ENCODE peak calls at places on chromosomes 13 and 19, in ten cellular contexts. K, J, U, X, Q, Y, T, B, R and A are unnamed samples.

GRCh38 chr19:9431475-9431874 is 3.9 kb downstream of the ZNF266 start:
- DNase-seq in Q (no peak), X (peak; percentile 53), U (no peak), T (peak; percentile 2), R (no peak), B (no peak), Y (peak; percentile 13), K (peak; percentile 27), J (peak; percentile 49), A (no peak)

GRCh38 chr19:5147074-5147970 is 178.4 kb downstream of the KDM4B start:
- DNase-seq in K (no peak), J (no peak), U (peak; percentile 68), Y (no peak), R (no peak), Q (no peak), X (no peak), B (no peak), T (no peak), A (no peak)

GRCh38 chr13:112063807-112064206 is 3.1 kb upstream of the SOX1 start:
- DNase-seq in T (no peak), Q (no peak), K (no peak), J (no peak), U (no peak), X (no peak), Y (no peak), R (no peak), B (no peak), A (no peak)

GRCh38 chr19:45693168-45693788 is 812 bp downstream of the QPCTL start:
- DNase-seq in J (peak; percentile 74), K (peak; percentile 90), B (peak; percentile 65), U (peak; percentile 93), R (peak; percentile 81), T (peak; percentile 89), X (peak; percentile 67), Y (peak; percentile 63), Q (peak; percentile 61), A (peak; percentile 28)

GRCh38 chr13:28558567-28558966 is 63.6 kb upstream of the FLT1 start:
- DNase-seq in B (no peak), J (peak; percentile 21), Y (no peak), Q (no peak), R (no peak), K (no peak), X (peak; percentile 29), U (no peak), T (no peak), A (no peak)

GRCh38 chr13:47334173-47334572 is 437.3 kb upstream of the HTR2A start:
- DNase-seq in T (peak; percentile 95), K (no peak), J (peak; percentile 59), U (no peak), R (peak; percentile 27), X (peak; percentile 99), Y (peak; percentile 98), B (no peak), Q (peak; percentile 96), A (peak; percentile 86)

GRCh38 chr13:48496271-48496670 is 36.6 kb downstream of the RCBTB2 start:
- DNase-seq in Y (no peak), K (no peak), U (no peak), T (no peak), B (peak; percentile 78), Q (no peak), R (no peak), X (no peak), J (no peak), A (no peak)

GRCh38 chr13:73275163-73275562 is 216.4 kb downstream of the KLF5 start:
- DNase-seq in U (no peak), T (no peak), R (no peak), J (no peak), X (no peak), Q (no peak), K (no peak), Y (no peak), B (no peak), A (no peak)

GRCh38 chr19:18683955-18684641 is 618 bp downstream of the CRTC1 start:
- DNase-seq in B (no peak), Y (no peak), T (no peak), X (no peak), R (no peak), U (no peak), J (no peak), Q (no peak), K (no peak), A (no peak)

GRCh38 chr19:18682807-18683108 is 722 bp upstream of the CRTC1 start:
- DNase-seq in U (no peak), K (no peak), B (no peak), R (no peak), X (no peak), Y (no peak), J (no peak), Q (no peak), T (no peak), A (no peak)

GRCh38 chr19:18685597-18686164 is 2.2 kb downstream of the CRTC1 start:
- DNase-seq in K (no peak), Y (no peak), J (peak; percentile 22), B (no peak), Q (peak; percentile 25), X (peak; percentile 7), R (no peak), T (peak; percentile 18), U (no peak), A (no peak)

GRCh38 chr19:18684642-18684993 is 1.1 kb downstream of the CRTC1 start:
- DNase-seq in K (no peak), U (no peak), B (no peak), X (no peak), Q (no peak), J (no peak), R (no peak), T (no peak), Y (no peak), A (no peak)

DNA sequence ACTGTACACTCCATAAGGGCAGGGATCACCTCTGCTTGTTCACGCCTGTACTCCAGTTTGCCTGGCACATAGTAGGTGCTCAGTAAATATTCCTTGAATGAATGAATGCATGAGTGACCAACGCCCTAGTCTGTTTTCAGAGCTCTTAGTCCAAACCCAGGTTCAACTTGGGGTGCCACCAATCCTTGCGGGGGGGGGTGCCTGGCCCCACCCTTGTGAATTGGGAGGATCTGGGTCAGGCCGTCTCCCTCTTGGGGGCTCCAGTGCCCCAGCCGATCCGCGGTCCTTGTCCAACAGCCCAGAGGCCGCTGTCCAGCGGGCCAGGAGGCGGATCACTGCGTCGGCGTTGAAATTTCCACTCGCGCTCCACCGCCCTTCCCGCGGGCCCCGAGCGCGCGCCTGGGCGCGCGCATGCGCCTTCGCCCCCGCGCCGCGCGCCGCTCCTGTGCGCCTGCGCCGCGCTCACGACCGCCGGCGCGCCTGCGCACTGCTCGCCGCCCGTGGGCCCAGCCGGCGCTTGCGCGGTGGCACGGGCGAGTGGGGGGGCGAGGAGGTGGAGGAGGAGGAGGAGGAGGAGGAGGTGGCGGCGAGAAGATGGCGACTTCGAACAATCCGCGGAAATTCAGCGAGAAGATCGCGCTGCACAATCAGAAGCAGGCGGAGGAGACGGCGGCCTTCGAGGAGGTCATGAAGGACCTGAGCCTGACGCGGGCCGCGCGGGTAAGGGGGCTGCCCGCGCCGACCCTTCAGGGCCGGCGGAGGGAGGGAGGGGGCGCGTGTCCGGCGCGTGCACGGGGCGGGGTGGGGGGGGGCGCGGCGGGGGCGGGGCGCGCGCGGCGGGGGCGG is at the start of gene CRTC1:
- DNase-seq in U (peak; percentile 96), Q (peak; percentile 77), X (peak; percentile 77), Y (peak; percentile 85), J (peak; percentile 91), R (peak; percentile 88), K (peak; percentile 90), B (peak; percentile 87), T (peak; percentile 95), A (peak; percentile 59)
- TF ChIP-seq CTCF in U (no peak), Q (no peak), X (no peak), Y (no peak), J (no peak), R (no peak), K (no peak), B (no peak), T (no peak), A (peak; percentile 8)

DNA sequence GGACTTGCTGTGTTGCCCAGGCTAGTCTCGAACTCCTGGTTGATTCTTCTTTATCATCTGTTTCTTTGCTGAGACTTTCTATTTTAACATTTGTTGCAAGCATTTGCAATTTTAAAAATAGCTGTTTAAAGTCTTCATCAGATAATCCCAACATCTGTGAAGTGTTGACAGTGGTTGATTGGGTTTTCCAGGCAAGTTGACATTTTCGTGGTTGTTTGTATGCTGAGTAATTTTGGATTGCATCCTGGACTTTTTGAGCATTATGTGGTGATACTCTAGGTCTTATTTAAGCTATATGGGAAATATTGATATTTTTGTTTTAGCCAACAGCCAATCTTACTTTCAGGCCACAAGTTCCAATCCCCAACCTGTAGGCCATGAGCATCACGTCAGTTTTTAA is 25.1 kb downstream of the AP1M1 start:
- DNase-seq in R (no peak), Q (peak; percentile 36), U (no peak), X (peak; percentile 44), Y (no peak), K (no peak), T (peak; percentile 21), J (peak; percentile 15), B (no peak), A (no peak)
- H3K4me3 ChIP-seq in R (no peak overlapping the region), Q (no peak overlapping the region), U (no peak overlapping the region), X (no peak overlapping the region), Y (no peak overlapping the region), K (no peak overlapping the region), T (no peak overlapping the region), J (no peak overlapping the region), B (no peak overlapping the region), A (no peak overlapping the region)

GRCh38 chr19:30739394-30739793 is 367.2 kb downstream of the ZNF536 start:
- DNase-seq in B (no peak), K (no peak), X (peak; percentile 41), U (no peak), J (no peak), Q (peak; percentile 44), R (no peak), Y (no peak), T (peak; percentile 6), A (no peak)

GRCh38 chr19:30731596-30731995 is 359.4 kb downstream of the ZNF536 start:
- DNase-seq in X (no peak), T (no peak), Y (no peak), U (no peak), J (no peak), Q (no peak), B (no peak), K (no peak), R (no peak), A (no peak)

GRCh38 chr19:30738047-30738446 is 365.9 kb downstream of the ZNF536 start:
- DNase-seq in T (no peak), U (no peak), J (no peak), Y (no peak), B (no peak), X (no peak), R (no peak), Q (no peak), K (no peak), A (no peak)

DNA sequence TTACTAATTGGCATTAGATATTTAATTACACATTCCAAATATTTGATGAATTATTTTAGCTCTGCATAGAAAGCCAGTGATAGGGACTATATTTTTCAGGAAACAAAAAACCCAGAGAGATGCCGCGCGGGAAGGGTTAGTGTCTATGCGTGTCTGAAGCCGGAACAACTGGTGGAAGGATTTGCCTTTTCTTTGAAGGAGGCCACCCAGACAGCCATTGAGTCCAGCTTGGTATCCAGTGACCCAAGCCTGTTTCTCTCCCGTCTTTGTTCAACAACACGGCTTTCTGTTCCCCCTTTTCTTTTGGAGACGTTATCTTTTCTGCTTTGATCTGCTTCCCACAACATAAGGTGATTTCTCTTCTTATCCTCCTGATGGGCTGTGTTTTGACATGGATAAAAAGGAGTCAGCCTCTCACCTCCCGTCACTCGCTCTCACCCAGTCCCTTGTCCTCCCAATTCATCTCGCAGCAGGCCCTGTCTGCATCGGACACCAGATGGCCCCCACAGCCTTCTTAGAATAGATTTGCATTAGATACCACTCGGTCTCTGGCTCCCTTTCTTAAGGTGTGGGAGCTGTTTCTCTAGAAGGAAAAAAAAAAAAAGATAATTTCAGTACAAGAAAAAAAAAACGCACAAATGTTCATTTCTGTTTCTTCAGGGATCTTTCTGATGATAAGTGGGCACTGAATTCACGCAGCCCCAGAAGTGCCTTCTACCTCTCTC is 361.8 kb downstream of the ZNF536 start:
- DNase-seq in K (no peak), J (no peak), R (no peak), X (no peak), T (no peak), Q (no peak), U (no peak), B (no peak), Y (no peak), A (no peak)
- TF ChIP-seq CTCF in K (no peak), J (no peak), R (no peak), X (no peak), T (no peak), Q (no peak), U (no peak), B (no peak), Y (no peak), A (peak; percentile 16)

GRCh38 chr13:106349080-106349841 is 186.2 kb downstream of the EFNB2 start:
- DNase-seq in X (peak; percentile 27), R (no peak), B (peak; percentile 99), Q (no peak), K (peak; percentile 73), T (peak; percentile 24), Y (peak; percentile 77), J (peak; percentile 10), U (peak; percentile 69), A (peak; percentile 55)
- H3K4me3 ChIP-seq in X (peak overlapping the region; percentile 33), R (peak overlapping the region; percentile 41), B (peak overlapping the region; percentile 17), Q (peak overlapping the region; percentile 21), K (peak overlapping the region; percentile 40), T (peak overlapping the region; percentile 24), Y (peak overlapping the region; percentile 29), J (peak overlapping the region; percentile 28), U (no peak overlapping the region), A (peak overlapping the region; percentile 41)